ENCODE peak calls at places on chromosomes 7 and 10, in ten cellular contexts. D is left ventricle myocardium inferior; U is iris pigment epithelial cell; V is Kasumi-1; J is transverse colon; Y is glutamatergic neuron; P is C1 segment of cervical spinal cord; E is stimulated activated CD4-positive, alpha-beta T cell treated with anti-CD3 and anti-CD28 coated beads, TNF-alpha, amount 100 ng/mL, for 4 hours; I is coronary artery; L is activated naive CD8-positive, alpha-beta T cell treated with anti-CD3 and anti-CD28 coated beads for 36 hours. H is an unnamed sample.

GRCh38 chr10:14584643-14585042 is 190.1 kb downstream of the FAM107B start:
- DNase-seq in D (no peak), U (no peak), V (no peak), J (no peak), Y (no peak), P (no peak), E (no peak), I (no peak), L (peak; percentile 67), H (no peak)

GRCh38 chr10:24897326-24897926 is 55.0 kb downstream of the PRTFDC1 start:
- DNase-seq in D (no peak), U (peak; percentile 76), V (no peak), J (no peak), Y (no peak), P (no peak), E (no peak), I (no peak), L (no peak), H (peak; percentile 28)

GRCh38 chr7:140593583-140593982 is 47.0 kb downstream of the DENND2A start:
- DNase-seq in D (no peak), U (no peak), V (no peak), J (no peak), Y (no peak), P (no peak), E (no peak), I (no peak), L (peak; percentile 9), H (no peak)

GRCh38 chr7:95859434-95859833 is 87.1 kb downstream of the DYNC1I1 start:
- DNase-seq in D (no peak), U (peak; percentile 87), V (no peak), J (no peak), Y (no peak), P (no peak), E (no peak), I (no peak), L (no peak), H (no peak)

GRCh38 chr10:75102830-75103673 is 8.4 kb upstream of the SAMD8 start:
- DNase-seq in D (no peak), U (no peak), V (no peak), J (no peak), Y (no peak), P (no peak), E (no peak), I (peak; percentile 45), L (no peak), H (no peak)

GRCh38 chr10:113820507-113820906 is 33.4 kb downstream of the DCLRE1A start:
- DNase-seq in D (no peak), U (no peak), V (no peak), J (no peak), Y (peak; percentile 49), P (no peak), E (no peak), I (no peak), L (no peak), H (no peak)

GRCh38 chr10:91452063-91452462 is 41.9 kb downstream of the HECTD2 start:
- DNase-seq in D (no peak), U (no peak), V (no peak), J (no peak), Y (no peak), P (no peak), E (no peak), I (no peak), L (no peak), H (no peak)

GRCh38 chr7:90216080-90216674 is 4.6 kb downstream of the STEAP2 start:
- DNase-seq in D (no peak), U (no peak), V (no peak), J (no peak), Y (no peak), P (no peak), E (no peak), I (no peak), L (no peak), H (no peak)

GRCh38 chr10:6070647-6071046 is 8.5 kb upstream of the IL2RA start:
- DNase-seq in D (no peak), U (peak; percentile 13), V (no peak), J (no peak), Y (no peak), P (no peak), E (peak; percentile 53), I (peak; percentile 38), L (peak; percentile 80), H (no peak)

GRCh38 chr10:78388331-78389050 is 354.8 kb downstream of the RPS24 start:
- DNase-seq in D (no peak), U (no peak), V (no peak), J (no peak), Y (no peak), P (no peak), E (no peak), I (no peak), L (no peak), H (no peak)

GRCh38 chr10:97065128-97065527 is 120.6 kb downstream of the SLIT1 start:
- DNase-seq in D (no peak), U (no peak), V (no peak), J (no peak), Y (no peak), P (no peak), E (no peak), I (no peak), L (no peak), H (no peak)

GRCh38 chr10:17157024-17157423 is 27.4 kb upstream of the CUBN start:
- DNase-seq in D (no peak), U (no peak), V (no peak), J (no peak), Y (no peak), P (no peak), E (no peak), I (no peak), L (no peak), H (no peak)

GRCh38 chr10:30811665-30812017 is 182.1 kb upstream of the LYZL2 start:
- DNase-seq in D (no peak), U (no peak), V (no peak), J (no peak), Y (no peak), P (no peak), E (no peak), I (no peak), L (no peak), H (no peak)

GRCh38 chr7:28688651-28689050 is 269.5 kb downstream of the TRIL start:
- DNase-seq in D (no peak), U (peak; percentile 57), V (no peak), J (no peak), Y (no peak), P (no peak), E (no peak), I (no peak), L (no peak), H (no peak)

GRCh38 chr7:12028508-12028907 is 182.6 kb upstream of the TMEM106B start:
- DNase-seq in D (no peak), U (peak; percentile 46), V (no peak), J (no peak), Y (no peak), P (no peak), E (no peak), I (no peak), L (no peak), H (no peak)

GRCh38 chr10:61708841-61709240 is 46.1 kb downstream of the CABCOCO1 start:
- DNase-seq in D (no peak), U (peak; percentile 42), V (no peak), J (no peak), Y (no peak), P (no peak), E (no peak), I (no peak), L (no peak), H (no peak)

GRCh38 chr10:92173996-92174395 is 116.9 kb downstream of the CPEB3 start:
- DNase-seq in D (no peak), U (no peak), V (no peak), J (no peak), Y (peak; percentile 35), P (no peak), E (no peak), I (no peak), L (no peak), H (no peak)

GRCh38 chr10:37304036-37304435 is 178.6 kb downstream of the ANKRD30A start:
- DNase-seq in D (no peak), U (no peak), V (no peak), J (no peak), Y (no peak), P (no peak), E (no peak), I (no peak), L (no peak), H (no peak)

GRCh38 chr7:135369405-135369804 is 135.8 kb downstream of the STRA8 start:
- DNase-seq in D (no peak), U (no peak), V (no peak), J (no peak), Y (no peak), P (no peak), E (no peak), I (no peak), L (no peak), H (no peak)

GRCh38 chr7:88311675-88312036 is 5.0 kb upstream of the STEAP4 start:
- DNase-seq in D (no peak), U (no peak), V (no peak), J (no peak), Y (no peak), P (no peak), E (no peak), I (no peak), L (no peak), H (no peak)

GRCh38 chr10:37774351-37774750 is 83.1 kb downstream of the ZNF248 start:
- DNase-seq in D (no peak), U (no peak), V (no peak), J (no peak), Y (no peak), P (no peak), E (no peak), I (no peak), L (no peak), H (no peak)

GRCh38 chr7:44646176-44646920 is 39.9 kb downstream of the OGDH start:
- DNase-seq in D (no peak), U (peak; percentile 38), V (no peak), J (no peak), Y (no peak), P (no peak), E (no peak), I (peak; percentile 54), L (no peak), H (no peak)

GRCh38 chr10:82397859-82398258 is 522.9 kb downstream of the NRG3 start:
- DNase-seq in D (no peak), U (no peak), V (no peak), J (no peak), Y (peak; percentile 27), P (no peak), E (no peak), I (no peak), L (no peak), H (peak; percentile 59)

GRCh38 chr7:44891372-44891771 is 6.0 kb upstream of the PURB start:
- DNase-seq in D (no peak), U (no peak), V (no peak), J (no peak), Y (no peak), P (no peak), E (no peak), I (no peak), L (peak; percentile 43), H (no peak)

GRCh38 chr7:31175672-31176071 is 123.6 kb downstream of the ADCYAP1R1 start:
- DNase-seq in D (no peak), U (no peak), V (peak; percentile 18), J (no peak), Y (no peak), P (no peak), E (no peak), I (no peak), L (no peak), H (no peak)

GRCh38 chr10:23081891-23082290 is 13.5 kb upstream of the MSRB2 start:
- DNase-seq in D (no peak), U (peak; percentile 28), V (peak; percentile 66), J (no peak), Y (no peak), P (no peak), E (no peak), I (no peak), L (no peak), H (no peak)